ENCODE peak calls at places on chromosomes 1 and 21, in four cellular contexts. I, Q, F and E are unnamed samples.

GRCh38 chr1:205577874-205578658 is 53.7 kb downstream of the ELK4 start:
- DNase-seq in I (no peak), Q (no peak), F (no peak), E (no peak)

GRCh38 chr1:199733125-199733524 is 294.4 kb upstream of the NR5A2 start:
- DNase-seq in I (peak), Q (no peak), F (no peak), E (no peak)

GRCh38 chr1:218711021-218711420 is 365.9 kb downstream of the TGFB2 start:
- DNase-seq in I (peak), Q (no peak), F (no peak), E (no peak)

GRCh38 chr21:36325373-36326010 is 5.5 kb downstream of the MORC3 start:
- DNase-seq in I (peak), Q (no peak), F (no peak), E (no peak)

GRCh38 chr1:67919714-67920113 is 86.4 kb upstream of the GNG12 start:
- DNase-seq in I (no peak), Q (no peak), F (no peak), E (no peak)

GRCh38 chr1:116506132-116507004 is 64.5 kb downstream of the CD58 start:
- DNase-seq in I (no peak), Q (no peak), F (no peak), E (no peak)

GRCh38 chr1:205042911-205043806 is at the start of gene CNTN2:
- DNase-seq in I (no peak), Q (peak), F (no peak), E (no peak)

GRCh38 chr1:30856260-30856790 is 52.2 kb downstream of the SDC3 start:
- DNase-seq in I (peak), Q (peak), F (no peak), E (no peak)

GRCh38 chr1:227906550-227906991 is 41.2 kb downstream of the WNT9A start:
- DNase-seq in I (no peak), Q (no peak), F (no peak), E (no peak)

GRCh38 chr1:166884971-166885370 is 8.9 kb upstream of the TADA1 start:
- DNase-seq in I (no peak), Q (no peak), F (no peak), E (no peak)

GRCh38 chr1:242826706-242827336 is 302.3 kb upstream of the PLD5 start:
- DNase-seq in I (peak), Q (no peak), F (no peak), E (no peak)

GRCh38 chr1:117656202-117656641 is 50.4 kb downstream of the TENT5C start:
- DNase-seq in I (no peak), Q (no peak), F (peak), E (no peak)

GRCh38 chr1:168373869-168374268 is 93.2 kb downstream of the TBX19 start:
- DNase-seq in I (no peak), Q (no peak), F (no peak), E (no peak)

GRCh38 chr21:44530903-44531605 is 8.9 kb downstream of the KRTAP10-1 start:
- DNase-seq in I (no peak), Q (no peak), F (no peak), E (no peak)

GRCh38 chr1:10765734-10766478 is 30.5 kb downstream of the CASZ1 start:
- DNase-seq in I (peak), Q (peak), F (peak), E (no peak)

GRCh38 chr1:52751589-52752306 is 25.5 kb downstream of the ZYG11B start:
- DNase-seq in I (peak), Q (no peak), F (no peak), E (no peak)

GRCh38 chr21:41584603-41585176 is 76.7 kb upstream of the TMPRSS2 start:
- DNase-seq in I (no peak), Q (no peak), F (peak), E (no peak)

GRCh38 chr1:983736-984475 is 2.0 kb upstream of the PERM1 start:
- DNase-seq in I (peak), Q (peak), F (peak), E (no peak)

GRCh38 chr1:8456306-8456912 is 138.5 kb downstream of the SLC45A1 start:
- DNase-seq in I (peak), Q (no peak), F (no peak), E (no peak)

GRCh38 chr1:206455681-206456344 is 14.5 kb upstream of the IKBKE start:
- DNase-seq in I (no peak), Q (peak), F (no peak), E (no peak)

GRCh38 chr1:224730950-224731349 is 114.8 kb downstream of the CNIH3 start:
- DNase-seq in I (peak), Q (no peak), F (no peak), E (no peak)

GRCh38 chr1:155226910-155227260 is 18.4 kb downstream of the MTX1 start:
- DNase-seq in I (no peak), Q (peak), F (peak), E (no peak)

GRCh38 chr1:235161685-235162327 is 756 bp upstream of the RBM34 start:
- DNase-seq in I (no peak), Q (no peak), F (no peak), E (no peak)

GRCh38 chr1:25184011-25184762 is 48.1 kb downstream of the SYF2 start:
- DNase-seq in I (no peak), Q (no peak), F (no peak), E (no peak)

GRCh38 chr1:10267319-10267718 is 56.9 kb downstream of the KIF1B start:
- DNase-seq in I (peak), Q (no peak), F (no peak), E (no peak)

GRCh38 chr1:155607708-155608107 is 2.3 kb upstream of the MSTO1 start:
- DNase-seq in I (no peak), Q (no peak), F (no peak), E (no peak)

GRCh38 chr1:237219751-237220150 is 177.8 kb downstream of the RYR2 start:
- DNase-seq in I (no peak), Q (no peak), F (no peak), E (no peak)

GRCh38 chr1:62294211-62294610 is 25.0 kb downstream of the KANK4 start:
- DNase-seq in I (peak), Q (peak), F (peak), E (no peak)

GRCh38 chr1:94926915-94927404 is at the start of gene CNN3:
- DNase-seq in I (peak), Q (peak), F (peak), E (peak)

GRCh38 chr1:199452627-199453026 is 574.9 kb upstream of the NR5A2 start:
- DNase-seq in I (no peak), Q (no peak), F (no peak), E (no peak)

GRCh38 chr1:31434101-31434871 is 21.3 kb downstream of the SERINC2 start:
- DNase-seq in I (no peak), Q (no peak), F (no peak), E (no peak)

GRCh38 chr1:42319871-42320484 is 15.1 kb downstream of the FOXJ3 start:
- DNase-seq in I (no peak), Q (no peak), F (peak), E (no peak)

GRCh38 chr1:14755518-14756252 is 157.2 kb downstream of the KAZN start:
- DNase-seq in I (no peak), Q (no peak), F (no peak), E (no peak)

GRCh38 chr1:34265396-34265795 is 88.7 kb downstream of the C1orf94 start:
- DNase-seq in I (no peak), Q (no peak), F (no peak), E (peak)

GRCh38 chr21:26127918-26128317 is 42.7 kb downstream of the APP start:
- DNase-seq in I (peak), Q (no peak), F (no peak), E (no peak)

GRCh38 chr1:108590947-108591346 is 31.0 kb downstream of the EEIG2 start:
- DNase-seq in I (peak), Q (no peak), F (no peak), E (no peak)

GRCh38 chr1:27650527-27651175 is 15.7 kb upstream of the FGR start:
- DNase-seq in I (peak), Q (no peak), F (no peak), E (no peak)